ENCODE peak calls at places on chromosomes 3 and 15, in ten cellular contexts. One of them, this sample, is unnamed.

GRCh38 chr3:51393096-51393495 is 2.0 kb downstream of the RBM15B start:
- DNase-seq in fibroblast of lung: no peak
- DNase-seq in retinal pigment epithelial cell: no peak
- DNase-seq in activated T-cell treated with anti-CD3 and anti-CD28 coated beads for 4 hours: no peak
- DNase-seq in left kidney: no peak
- DNase-seq in posterior cingulate gyrus: no peak
- DNase-seq in mucosa of gallbladder: no peak
- DNase-seq in stimulated activated CD4-positive, alpha-beta T cell treated with anti-CD3 and anti-CD28 coated beads, Interleukin-2, amount 100 ng/mL, for 48 hours: no peak
- DNase-seq in T-helper 1 cell: no peak
- DNase-seq in foreskin keratinocyte: no peak
- DNase-seq in this sample: no peak

GRCh38 chr15:79994651-79995050 is 23.7 kb upstream of the BCL2A1 start:
- DNase-seq in fibroblast of lung: no peak
- DNase-seq in retinal pigment epithelial cell: no peak
- DNase-seq in activated T-cell treated with anti-CD3 and anti-CD28 coated beads for 4 hours: no peak
- DNase-seq in left kidney: no peak
- DNase-seq in posterior cingulate gyrus: no peak
- DNase-seq in mucosa of gallbladder: no peak
- DNase-seq in stimulated activated CD4-positive, alpha-beta T cell treated with anti-CD3 and anti-CD28 coated beads, Interleukin-2, amount 100 ng/mL, for 48 hours: no peak
- DNase-seq in T-helper 1 cell: no peak
- DNase-seq in foreskin keratinocyte: peak
- DNase-seq in this sample: no peak

GRCh38 chr15:93067649-93068085 is 21.3 kb downstream of the RGMA start:
- DNase-seq in fibroblast of lung: no peak
- DNase-seq in retinal pigment epithelial cell: no peak
- DNase-seq in activated T-cell treated with anti-CD3 and anti-CD28 coated beads for 4 hours: no peak
- DNase-seq in left kidney: no peak
- DNase-seq in posterior cingulate gyrus: no peak
- DNase-seq in mucosa of gallbladder: no peak
- DNase-seq in stimulated activated CD4-positive, alpha-beta T cell treated with anti-CD3 and anti-CD28 coated beads, Interleukin-2, amount 100 ng/mL, for 48 hours: no peak
- DNase-seq in T-helper 1 cell: no peak
- DNase-seq in foreskin keratinocyte: no peak
- DNase-seq in this sample: no peak

GRCh38 chr3:51646091-51646490 is 25.0 kb upstream of the TEX264 start:
- DNase-seq in fibroblast of lung: no peak
- DNase-seq in retinal pigment epithelial cell: no peak
- DNase-seq in activated T-cell treated with anti-CD3 and anti-CD28 coated beads for 4 hours: no peak
- DNase-seq in left kidney: no peak
- DNase-seq in posterior cingulate gyrus: no peak
- DNase-seq in mucosa of gallbladder: no peak
- DNase-seq in stimulated activated CD4-positive, alpha-beta T cell treated with anti-CD3 and anti-CD28 coated beads, Interleukin-2, amount 100 ng/mL, for 48 hours: no peak
- DNase-seq in T-helper 1 cell: no peak
- DNase-seq in foreskin keratinocyte: no peak
- DNase-seq in this sample: no peak

GRCh38 chr15:80945605-80946004 is 44.0 kb downstream of the MESD start:
- DNase-seq in fibroblast of lung: no peak
- DNase-seq in retinal pigment epithelial cell: no peak
- DNase-seq in activated T-cell treated with anti-CD3 and anti-CD28 coated beads for 4 hours: no peak
- DNase-seq in left kidney: no peak
- DNase-seq in posterior cingulate gyrus: no peak
- DNase-seq in mucosa of gallbladder: no peak
- DNase-seq in stimulated activated CD4-positive, alpha-beta T cell treated with anti-CD3 and anti-CD28 coated beads, Interleukin-2, amount 100 ng/mL, for 48 hours: no peak
- DNase-seq in T-helper 1 cell: no peak
- DNase-seq in foreskin keratinocyte: no peak
- DNase-seq in this sample: no peak

GRCh38 chr3:126127904-126128303 is 44.0 kb upstream of the SLC41A3 start:
- DNase-seq in fibroblast of lung: no peak
- DNase-seq in retinal pigment epithelial cell: no peak
- DNase-seq in activated T-cell treated with anti-CD3 and anti-CD28 coated beads for 4 hours: no peak
- DNase-seq in left kidney: no peak
- DNase-seq in posterior cingulate gyrus: no peak
- DNase-seq in mucosa of gallbladder: no peak
- DNase-seq in stimulated activated CD4-positive, alpha-beta T cell treated with anti-CD3 and anti-CD28 coated beads, Interleukin-2, amount 100 ng/mL, for 48 hours: no peak
- DNase-seq in T-helper 1 cell: no peak
- DNase-seq in foreskin keratinocyte: no peak
- DNase-seq in this sample: no peak

GRCh38 chr3:169813757-169814517 is 1.2 kb upstream of the LRRC34 start:
- DNase-seq in fibroblast of lung: no peak
- DNase-seq in retinal pigment epithelial cell: no peak
- DNase-seq in activated T-cell treated with anti-CD3 and anti-CD28 coated beads for 4 hours: peak
- DNase-seq in left kidney: peak
- DNase-seq in posterior cingulate gyrus: no peak
- DNase-seq in mucosa of gallbladder: no peak
- DNase-seq in stimulated activated CD4-positive, alpha-beta T cell treated with anti-CD3 and anti-CD28 coated beads, Interleukin-2, amount 100 ng/mL, for 48 hours: peak
- DNase-seq in T-helper 1 cell: peak
- DNase-seq in foreskin keratinocyte: peak
- DNase-seq in this sample: no peak

GRCh38 chr3:32460031-32460749 is 42.5 kb downstream of the CMTM6 start:
- DNase-seq in fibroblast of lung: no peak
- DNase-seq in retinal pigment epithelial cell: no peak
- DNase-seq in activated T-cell treated with anti-CD3 and anti-CD28 coated beads for 4 hours: no peak
- DNase-seq in left kidney: peak
- DNase-seq in posterior cingulate gyrus: no peak
- DNase-seq in mucosa of gallbladder: no peak
- DNase-seq in stimulated activated CD4-positive, alpha-beta T cell treated with anti-CD3 and anti-CD28 coated beads, Interleukin-2, amount 100 ng/mL, for 48 hours: peak
- DNase-seq in T-helper 1 cell: peak
- DNase-seq in foreskin keratinocyte: peak
- DNase-seq in this sample: no peak

GRCh38 chr3:158659454-158660237 is 12.8 kb downstream of the LXN start:
- DNase-seq in fibroblast of lung: peak
- DNase-seq in retinal pigment epithelial cell: no peak
- DNase-seq in activated T-cell treated with anti-CD3 and anti-CD28 coated beads for 4 hours: peak
- DNase-seq in left kidney: peak
- DNase-seq in posterior cingulate gyrus: peak
- DNase-seq in mucosa of gallbladder: peak
- DNase-seq in stimulated activated CD4-positive, alpha-beta T cell treated with anti-CD3 and anti-CD28 coated beads, Interleukin-2, amount 100 ng/mL, for 48 hours: peak
- DNase-seq in T-helper 1 cell: no peak
- DNase-seq in foreskin keratinocyte: peak
- DNase-seq in this sample: peak

GRCh38 chr3:194869482-194870169 is 183.9 kb downstream of the FAM43A start:
- DNase-seq in fibroblast of lung: peak
- DNase-seq in retinal pigment epithelial cell: peak
- DNase-seq in activated T-cell treated with anti-CD3 and anti-CD28 coated beads for 4 hours: no peak
- DNase-seq in left kidney: no peak
- DNase-seq in posterior cingulate gyrus: no peak
- DNase-seq in mucosa of gallbladder: no peak
- DNase-seq in stimulated activated CD4-positive, alpha-beta T cell treated with anti-CD3 and anti-CD28 coated beads, Interleukin-2, amount 100 ng/mL, for 48 hours: no peak
- DNase-seq in T-helper 1 cell: no peak
- DNase-seq in foreskin keratinocyte: peak
- DNase-seq in this sample: no peak

GRCh38 chr3:78978037-78978436 is 789.8 kb downstream of the ROBO1 start:
- DNase-seq in fibroblast of lung: peak
- DNase-seq in retinal pigment epithelial cell: no peak
- DNase-seq in activated T-cell treated with anti-CD3 and anti-CD28 coated beads for 4 hours: no peak
- DNase-seq in left kidney: no peak
- DNase-seq in posterior cingulate gyrus: no peak
- DNase-seq in mucosa of gallbladder: no peak
- DNase-seq in stimulated activated CD4-positive, alpha-beta T cell treated with anti-CD3 and anti-CD28 coated beads, Interleukin-2, amount 100 ng/mL, for 48 hours: no peak
- DNase-seq in T-helper 1 cell: no peak
- DNase-seq in foreskin keratinocyte: no peak
- DNase-seq in this sample: peak

GRCh38 chr3:49805367-49805782 is 2.3 kb downstream of the INKA1 start:
- DNase-seq in fibroblast of lung: peak
- DNase-seq in retinal pigment epithelial cell: no peak
- DNase-seq in activated T-cell treated with anti-CD3 and anti-CD28 coated beads for 4 hours: no peak
- DNase-seq in left kidney: peak
- DNase-seq in posterior cingulate gyrus: peak
- DNase-seq in mucosa of gallbladder: peak
- DNase-seq in stimulated activated CD4-positive, alpha-beta T cell treated with anti-CD3 and anti-CD28 coated beads, Interleukin-2, amount 100 ng/mL, for 48 hours: no peak
- DNase-seq in T-helper 1 cell: no peak
- DNase-seq in foreskin keratinocyte: no peak
- DNase-seq in this sample: no peak

GRCh38 chr15:58509556-58509955 is 77.8 kb downstream of the LIPC start:
- DNase-seq in fibroblast of lung: no peak
- DNase-seq in retinal pigment epithelial cell: no peak
- DNase-seq in activated T-cell treated with anti-CD3 and anti-CD28 coated beads for 4 hours: no peak
- DNase-seq in left kidney: no peak
- DNase-seq in posterior cingulate gyrus: no peak
- DNase-seq in mucosa of gallbladder: no peak
- DNase-seq in stimulated activated CD4-positive, alpha-beta T cell treated with anti-CD3 and anti-CD28 coated beads, Interleukin-2, amount 100 ng/mL, for 48 hours: no peak
- DNase-seq in T-helper 1 cell: no peak
- DNase-seq in foreskin keratinocyte: no peak
- DNase-seq in this sample: no peak

GRCh38 chr3:159616234-159616825 is 372.3 kb upstream of the IL12A start:
- DNase-seq in fibroblast of lung: peak
- DNase-seq in retinal pigment epithelial cell: no peak
- DNase-seq in activated T-cell treated with anti-CD3 and anti-CD28 coated beads for 4 hours: no peak
- DNase-seq in left kidney: peak
- DNase-seq in posterior cingulate gyrus: peak
- DNase-seq in mucosa of gallbladder: peak
- DNase-seq in stimulated activated CD4-positive, alpha-beta T cell treated with anti-CD3 and anti-CD28 coated beads, Interleukin-2, amount 100 ng/mL, for 48 hours: no peak
- DNase-seq in T-helper 1 cell: no peak
- DNase-seq in foreskin keratinocyte: no peak
- DNase-seq in this sample: no peak

GRCh38 chr3:64295594-64295993 is 70.3 kb upstream of the PRICKLE2 start:
- DNase-seq in fibroblast of lung: peak
- DNase-seq in retinal pigment epithelial cell: peak
- DNase-seq in activated T-cell treated with anti-CD3 and anti-CD28 coated beads for 4 hours: no peak
- DNase-seq in left kidney: no peak
- DNase-seq in posterior cingulate gyrus: no peak
- DNase-seq in mucosa of gallbladder: no peak
- DNase-seq in stimulated activated CD4-positive, alpha-beta T cell treated with anti-CD3 and anti-CD28 coated beads, Interleukin-2, amount 100 ng/mL, for 48 hours: no peak
- DNase-seq in T-helper 1 cell: no peak
- DNase-seq in foreskin keratinocyte: peak
- DNase-seq in this sample: no peak

GRCh38 chr3:72401005-72401404 is 447.2 kb downstream of the SHQ1 start:
- DNase-seq in fibroblast of lung: no peak
- DNase-seq in retinal pigment epithelial cell: no peak
- DNase-seq in activated T-cell treated with anti-CD3 and anti-CD28 coated beads for 4 hours: no peak
- DNase-seq in left kidney: no peak
- DNase-seq in posterior cingulate gyrus: no peak
- DNase-seq in mucosa of gallbladder: no peak
- DNase-seq in stimulated activated CD4-positive, alpha-beta T cell treated with anti-CD3 and anti-CD28 coated beads, Interleukin-2, amount 100 ng/mL, for 48 hours: no peak
- DNase-seq in T-helper 1 cell: no peak
- DNase-seq in foreskin keratinocyte: no peak
- DNase-seq in this sample: no peak

GRCh38 chr15:100572362-100572983 is 29.5 kb downstream of the LINS1 start:
- DNase-seq in fibroblast of lung: peak
- DNase-seq in retinal pigment epithelial cell: no peak
- DNase-seq in activated T-cell treated with anti-CD3 and anti-CD28 coated beads for 4 hours: no peak
- DNase-seq in left kidney: peak
- DNase-seq in posterior cingulate gyrus: no peak
- DNase-seq in mucosa of gallbladder: no peak
- DNase-seq in stimulated activated CD4-positive, alpha-beta T cell treated with anti-CD3 and anti-CD28 coated beads, Interleukin-2, amount 100 ng/mL, for 48 hours: no peak
- DNase-seq in T-helper 1 cell: no peak
- DNase-seq in foreskin keratinocyte: no peak
- DNase-seq in this sample: peak

GRCh38 chr3:151316267-151316991 is at the start of gene GPR87:
- DNase-seq in fibroblast of lung: peak
- DNase-seq in retinal pigment epithelial cell: no peak
- DNase-seq in activated T-cell treated with anti-CD3 and anti-CD28 coated beads for 4 hours: no peak
- DNase-seq in left kidney: no peak
- DNase-seq in posterior cingulate gyrus: no peak
- DNase-seq in mucosa of gallbladder: no peak
- DNase-seq in stimulated activated CD4-positive, alpha-beta T cell treated with anti-CD3 and anti-CD28 coated beads, Interleukin-2, amount 100 ng/mL, for 48 hours: no peak
- DNase-seq in T-helper 1 cell: no peak
- DNase-seq in foreskin keratinocyte: peak
- DNase-seq in this sample: no peak

GRCh38 chr3:43606274-43606673 is 15.5 kb downstream of the ANO10 start:
- DNase-seq in fibroblast of lung: no peak
- DNase-seq in retinal pigment epithelial cell: no peak
- DNase-seq in activated T-cell treated with anti-CD3 and anti-CD28 coated beads for 4 hours: no peak
- DNase-seq in left kidney: no peak
- DNase-seq in posterior cingulate gyrus: no peak
- DNase-seq in mucosa of gallbladder: no peak
- DNase-seq in stimulated activated CD4-positive, alpha-beta T cell treated with anti-CD3 and anti-CD28 coated beads, Interleukin-2, amount 100 ng/mL, for 48 hours: no peak
- DNase-seq in T-helper 1 cell: no peak
- DNase-seq in foreskin keratinocyte: no peak
- DNase-seq in this sample: no peak

GRCh38 chr15:68566377-68566954 is 12.3 kb upstream of the CORO2B start:
- DNase-seq in fibroblast of lung: no peak
- DNase-seq in retinal pigment epithelial cell: no peak
- DNase-seq in activated T-cell treated with anti-CD3 and anti-CD28 coated beads for 4 hours: no peak
- DNase-seq in left kidney: no peak
- DNase-seq in posterior cingulate gyrus: no peak
- DNase-seq in mucosa of gallbladder: no peak
- DNase-seq in stimulated activated CD4-positive, alpha-beta T cell treated with anti-CD3 and anti-CD28 coated beads, Interleukin-2, amount 100 ng/mL, for 48 hours: no peak
- DNase-seq in T-helper 1 cell: no peak
- DNase-seq in foreskin keratinocyte: no peak
- DNase-seq in this sample: no peak

GRCh38 chr3:87546216-87546615 is 269.8 kb upstream of the POU1F1 start:
- DNase-seq in fibroblast of lung: no peak
- DNase-seq in retinal pigment epithelial cell: no peak
- DNase-seq in activated T-cell treated with anti-CD3 and anti-CD28 coated beads for 4 hours: no peak
- DNase-seq in left kidney: no peak
- DNase-seq in posterior cingulate gyrus: no peak
- DNase-seq in mucosa of gallbladder: no peak
- DNase-seq in stimulated activated CD4-positive, alpha-beta T cell treated with anti-CD3 and anti-CD28 coated beads, Interleukin-2, amount 100 ng/mL, for 48 hours: no peak
- DNase-seq in T-helper 1 cell: no peak
- DNase-seq in foreskin keratinocyte: peak
- DNase-seq in this sample: no peak

GRCh38 chr3:27080126-27080525 is 289.1 kb downstream of the NEK10 start:
- DNase-seq in fibroblast of lung: no peak
- DNase-seq in retinal pigment epithelial cell: no peak
- DNase-seq in activated T-cell treated with anti-CD3 and anti-CD28 coated beads for 4 hours: no peak
- DNase-seq in left kidney: no peak
- DNase-seq in posterior cingulate gyrus: no peak
- DNase-seq in mucosa of gallbladder: no peak
- DNase-seq in stimulated activated CD4-positive, alpha-beta T cell treated with anti-CD3 and anti-CD28 coated beads, Interleukin-2, amount 100 ng/mL, for 48 hours: no peak
- DNase-seq in T-helper 1 cell: no peak
- DNase-seq in foreskin keratinocyte: no peak
- DNase-seq in this sample: no peak

GRCh38 chr15:81174759-81175327 is 21.8 kb upstream of the IL16 start:
- DNase-seq in fibroblast of lung: no peak
- DNase-seq in retinal pigment epithelial cell: no peak
- DNase-seq in activated T-cell treated with anti-CD3 and anti-CD28 coated beads for 4 hours: no peak
- DNase-seq in left kidney: no peak
- DNase-seq in posterior cingulate gyrus: no peak
- DNase-seq in mucosa of gallbladder: no peak
- DNase-seq in stimulated activated CD4-positive, alpha-beta T cell treated with anti-CD3 and anti-CD28 coated beads, Interleukin-2, amount 100 ng/mL, for 48 hours: no peak
- DNase-seq in T-helper 1 cell: no peak
- DNase-seq in foreskin keratinocyte: no peak
- DNase-seq in this sample: no peak

GRCh38 chr3:181017690-181018089 is 28.2 kb upstream of the DNAJC19 start:
- DNase-seq in fibroblast of lung: no peak
- DNase-seq in retinal pigment epithelial cell: no peak
- DNase-seq in activated T-cell treated with anti-CD3 and anti-CD28 coated beads for 4 hours: no peak
- DNase-seq in left kidney: no peak
- DNase-seq in posterior cingulate gyrus: no peak
- DNase-seq in mucosa of gallbladder: no peak
- DNase-seq in stimulated activated CD4-positive, alpha-beta T cell treated with anti-CD3 and anti-CD28 coated beads, Interleukin-2, amount 100 ng/mL, for 48 hours: no peak
- DNase-seq in T-helper 1 cell: no peak
- DNase-seq in foreskin keratinocyte: no peak
- DNase-seq in this sample: no peak

GRCh38 chr15:33292718-33293307 is 18.0 kb upstream of the RYR3 start:
- DNase-seq in fibroblast of lung: peak
- DNase-seq in retinal pigment epithelial cell: no peak
- DNase-seq in activated T-cell treated with anti-CD3 and anti-CD28 coated beads for 4 hours: peak
- DNase-seq in left kidney: peak
- DNase-seq in posterior cingulate gyrus: peak
- DNase-seq in mucosa of gallbladder: peak
- DNase-seq in stimulated activated CD4-positive, alpha-beta T cell treated with anti-CD3 and anti-CD28 coated beads, Interleukin-2, amount 100 ng/mL, for 48 hours: peak
- DNase-seq in T-helper 1 cell: no peak
- DNase-seq in foreskin keratinocyte: peak
- DNase-seq in this sample: peak

GRCh38 chr3:133699467-133699866 is 37.7 kb upstream of the TOPBP1 start:
- DNase-seq in fibroblast of lung: no peak
- DNase-seq in retinal pigment epithelial cell: no peak
- DNase-seq in activated T-cell treated with anti-CD3 and anti-CD28 coated beads for 4 hours: no peak
- DNase-seq in left kidney: no peak
- DNase-seq in posterior cingulate gyrus: no peak
- DNase-seq in mucosa of gallbladder: no peak
- DNase-seq in stimulated activated CD4-positive, alpha-beta T cell treated with anti-CD3 and anti-CD28 coated beads, Interleukin-2, amount 100 ng/mL, for 48 hours: no peak
- DNase-seq in T-helper 1 cell: no peak
- DNase-seq in foreskin keratinocyte: no peak
- DNase-seq in this sample: no peak